ENCODE peak calls at places on chromosomes 6 and 20, in seven cellular contexts. L, Q, T, F, O, K and G are unnamed samples.

GRCh38 chr6:129608886-129609540 is 101.0 kb downstream of the ARHGAP18 start:
- DNase-seq in K (no peak), T (no peak), O (no peak), Q (no peak), L (no peak), F (no peak), G (no peak)

GRCh38 chr6:37048851-37049734 is 43.6 kb downstream of the FGD2 start:
- DNase-seq in Q (peak; percentile 64), O (peak; percentile 69), F (no peak), K (peak; percentile 51), T (peak; percentile 88), L (peak; percentile 34), G (no peak)

GRCh38 chr6:30037182-30037788 is 23.8 kb upstream of the POLR1H start:
- DNase-seq in O (no peak), F (no peak), L (no peak), K (no peak), T (no peak), Q (no peak), G (no peak)

GRCh38 chr6:7617954-7618764 is 28.2 kb downstream of the SNRNP48 start:
- DNase-seq in O (no peak), T (peak; percentile 11), Q (no peak), L (no peak), K (peak; percentile 28), F (no peak), G (no peak)

GRCh38 chr6:35583893-35584688 is 71.4 kb upstream of the TULP1 start:
- DNase-seq in O (peak; percentile 70), L (peak; percentile 70), T (peak; percentile 83), Q (peak; percentile 68), F (peak; percentile 75), K (peak; percentile 75), G (peak; percentile 76)

GRCh38 chr20:37755665-37756064 is 61.8 kb downstream of the CTNNBL1 start:
- DNase-seq in T (no peak), Q (no peak), L (no peak), F (no peak), O (no peak), K (no peak), G (no peak)

GRCh38 chr6:37137881-37138568 is 31.9 kb upstream of the PIM1 start:
- DNase-seq in O (no peak), L (peak; percentile 82), T (no peak), F (peak; percentile 81), Q (peak; percentile 41), K (no peak), G (peak; percentile 48)

GRCh38 chr6:27872634-27873028 is 39.6 kb downstream of the OR2B2 start:
- DNase-seq in Q (no peak), K (no peak), F (no peak), T (no peak), L (no peak), O (no peak), G (no peak)

GRCh38 chr20:45953672-45954071 is 18.3 kb downstream of the ZNF335 start:
- DNase-seq in F (no peak), L (no peak), O (no peak), T (no peak), K (no peak), Q (no peak), G (no peak)

GRCh38 chr6:10082385-10082784 is 332.5 kb downstream of the TFAP2A start:
- DNase-seq in Q (no peak), K (no peak), L (no peak), O (no peak), F (no peak), T (no peak), G (no peak)

GRCh38 chr6:167504412-167504961 is 179.6 kb downstream of the TTLL2 start:
- DNase-seq in F (no peak), O (no peak), Q (no peak), K (no peak), T (no peak), L (no peak), G (no peak)

GRCh38 chr6:167500961-167501360 is 176.1 kb downstream of the TTLL2 start:
- DNase-seq in K (no peak), L (no peak), Q (no peak), O (no peak), T (no peak), F (no peak), G (no peak)

GRCh38 chr6:167499161-167499660 is 174.3 kb downstream of the TTLL2 start:
- DNase-seq in K (no peak), O (no peak), T (no peak), L (no peak), Q (no peak), F (no peak), G (no peak)

GRCh38 chr6:167502471-167502870 is 177.6 kb downstream of the TTLL2 start:
- DNase-seq in K (no peak), T (no peak), L (no peak), O (no peak), F (no peak), Q (no peak), G (no peak)

DNA sequence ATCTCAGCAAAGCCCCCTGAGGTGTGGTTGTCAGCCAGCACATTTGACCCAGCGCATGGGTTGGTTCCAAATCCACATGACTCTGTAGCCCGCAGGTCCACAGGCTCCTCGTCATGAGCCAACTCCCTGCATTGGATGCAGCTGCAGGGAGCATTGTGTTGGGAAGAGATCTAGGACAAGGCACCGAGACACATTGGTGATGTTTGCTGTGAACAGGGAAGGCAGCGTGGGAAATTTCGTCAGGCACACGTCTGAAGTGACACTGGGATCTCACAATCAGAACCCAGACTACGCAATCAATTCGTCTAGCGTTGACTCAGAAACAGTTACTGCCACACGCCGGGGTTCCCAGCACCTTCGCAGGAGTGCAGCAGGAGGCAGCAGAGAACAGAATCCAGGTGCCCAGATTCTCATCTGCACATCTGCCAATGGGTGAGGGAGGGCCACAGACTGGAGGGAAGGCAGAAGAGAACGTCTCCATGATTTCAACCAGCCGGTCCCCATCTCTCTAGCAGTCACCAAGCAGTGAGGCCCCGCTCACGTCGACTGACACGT is 177.0 kb downstream of the TTLL2 start:
- DNase-seq in F (peak; percentile 54), T (peak; percentile 83), L (no peak), Q (no peak), K (peak; percentile 67), O (no peak), G (no peak)
- TF ChIP-seq CTCF in F (no peak), T (peak; percentile 51), L (peak; percentile 25), Q (peak; percentile 43), K (peak; percentile 48), O (no peak), G (no peak)

GRCh38 chr20:3218307-3218988 is 9.2 kb downstream of the ITPA start:
- DNase-seq in F (peak; percentile 91), O (peak; percentile 79), T (peak; percentile 65), L (no peak), K (peak; percentile 78), Q (no peak), G (peak; percentile 77)
- TF ChIP-seq CTCF in F (peak; percentile 99), O (peak; percentile 97), T (peak; percentile 86), L (peak; percentile 90), K (peak; percentile 89), Q (peak; percentile 64), G (peak; percentile 99)

DNA sequence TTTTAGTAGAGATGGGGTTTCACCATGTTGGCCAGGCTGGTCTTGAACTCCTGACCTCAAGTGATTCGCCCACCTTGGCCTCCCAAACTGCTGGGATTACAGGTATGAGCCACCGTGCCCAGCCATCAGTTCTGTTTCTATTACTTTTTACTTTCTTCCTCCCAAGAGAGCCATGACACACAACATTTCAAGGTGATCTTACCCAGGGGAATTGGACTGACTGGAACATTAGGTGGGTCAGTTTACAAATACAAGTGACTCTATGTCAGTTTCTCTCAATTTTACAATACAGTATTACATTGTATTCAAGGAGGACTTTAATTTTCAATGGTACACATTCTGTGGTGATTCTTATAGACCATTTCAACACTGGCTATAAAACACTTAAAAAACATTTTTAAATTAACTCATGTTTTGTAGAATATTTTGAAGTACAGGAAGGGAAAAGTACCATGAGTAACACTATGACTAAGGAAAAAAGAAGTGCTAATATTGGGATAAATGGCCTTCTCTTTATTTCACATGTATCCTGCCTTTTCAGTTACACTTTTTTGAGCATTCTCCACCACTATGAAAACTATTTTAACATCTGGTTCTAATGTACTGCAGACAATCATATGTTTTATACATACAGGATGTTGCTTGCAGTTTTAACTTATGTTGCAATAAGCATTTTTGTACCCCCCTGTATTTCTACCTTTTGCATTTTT is 8.3 kb downstream of the TPBG start:
- DNase-seq in T (no peak), O (no peak), L (no peak), Q (no peak), K (no peak), F (no peak), G (no peak)
- TF ChIP-seq CTCF in T (no peak), O (no peak), L (no peak), Q (no peak), K (no peak), F (no peak), G (no peak)

DNA sequence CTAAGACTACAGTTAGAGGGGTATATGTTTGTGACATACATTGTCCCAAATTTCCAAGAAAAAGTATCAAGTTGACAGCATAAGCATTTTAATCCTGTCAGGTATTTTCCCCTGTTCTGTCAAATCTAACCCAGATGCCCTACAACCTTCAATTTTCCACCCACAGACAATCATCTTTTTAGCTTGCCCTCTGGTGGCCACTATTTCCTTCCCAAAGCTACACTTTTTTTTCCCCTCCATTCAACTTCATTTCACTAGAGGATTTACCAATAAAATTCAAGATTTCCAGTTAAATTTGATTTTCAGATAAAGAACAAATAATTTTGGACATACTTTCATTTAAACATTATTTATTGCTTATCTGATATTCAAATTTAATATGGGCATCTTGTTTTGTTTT is 286.6 kb downstream of the TENT5A start:
- DNase-seq in K (peak; percentile 26), Q (no peak), F (no peak), O (no peak), T (no peak), L (no peak), G (no peak)
- TF ChIP-seq CTCF in K (peak; percentile 61), Q (no peak), F (peak; percentile 40), O (no peak), T (no peak), L (peak; percentile 64), G (peak; percentile 74)

DNA sequence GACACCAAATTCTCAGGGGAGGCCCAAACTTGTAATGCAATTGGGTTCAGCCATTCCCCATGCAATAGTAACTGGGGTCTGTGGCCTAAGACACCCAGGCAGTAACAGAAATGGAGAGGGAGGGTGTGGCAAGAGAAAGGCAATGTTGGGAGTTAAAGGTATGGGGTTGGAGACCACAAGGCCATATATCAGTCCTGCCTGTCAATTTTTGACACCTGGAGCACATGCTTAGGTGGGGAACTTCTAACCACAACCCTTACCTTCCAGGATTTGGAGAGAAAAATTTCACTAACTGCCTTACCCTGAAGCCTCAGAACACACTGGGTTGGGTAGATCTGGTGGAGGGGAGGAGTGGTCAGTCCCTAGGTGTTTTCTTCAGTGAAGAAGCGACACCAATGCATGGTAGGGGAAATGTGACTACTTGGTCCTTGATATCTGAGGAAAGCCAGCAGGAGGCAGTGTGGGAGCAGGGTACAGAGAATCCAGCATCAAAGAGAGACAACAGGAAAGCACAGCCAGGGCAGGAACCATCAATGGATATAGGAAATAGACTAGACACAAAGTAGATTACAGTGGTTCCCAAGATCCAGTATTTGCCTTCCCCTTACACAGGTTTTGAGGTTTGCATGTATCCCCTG is 6.8 kb upstream of the USP49 start:
- DNase-seq in K (peak; percentile 24), T (peak; percentile 23), O (peak; percentile 51), Q (no peak), F (peak; percentile 46), L (no peak), G (no peak)
- TF ChIP-seq CTCF in K (no peak), T (peak; percentile 10), O (peak; percentile 64), Q (peak; percentile 7), F (no peak), L (no peak), G (no peak)

GRCh38 chr20:4295226-4295625 is 279.9 kb upstream of the RNF24 start:
- DNase-seq in F (no peak), K (no peak), O (no peak), T (no peak), L (no peak), Q (no peak), G (no peak)

GRCh38 chr20:4289875-4290274 is 274.5 kb upstream of the RNF24 start:
- DNase-seq in K (no peak), O (no peak), T (no peak), L (no peak), Q (no peak), F (no peak), G (no peak)
- TF ChIP-seq CTCF in K (no peak), O (no peak), T (no peak), L (no peak), Q (no peak), F (no peak), G (no peak)